ENCODE peak calls at places on chromosome 7, in four cellular contexts. F is GM23248, O is H1, T is K562. S is an unnamed sample.
A peak's percentile ranks its signal among the peaks of the same experiment; 100 is the strongest.

GRCh38 chr7:28165221-28165807 is 15.3 kb downstream of the JAZF1 start:
- DNase-seq in F (peak; percentile 32), T (no peak), O (no peak), S (no peak)

GRCh38 chr7:94491410-94491809 is 18.2 kb upstream of the CASD1 start:
- DNase-seq in F (no peak), O (no peak), T (no peak), S (no peak)

GRCh38 chr7:2633538-2634264 is 1.9 kb downstream of the TTYH3 start:
- DNase-seq in O (no peak), F (peak; percentile 97), T (peak; percentile 39), S (peak; percentile 94)

GRCh38 chr7:27188666-27189559 is 3.9 kb upstream of the HOXA11 start:
- DNase-seq in O (no peak), T (no peak), F (no peak), S (no peak)

GRCh38 chr7:111168182-111168581 is 77.3 kb downstream of the LRRN3 start:
- DNase-seq in T (no peak), O (no peak), F (peak; percentile 20), S (no peak)

GRCh38 chr7:1555813-1556540 is at the start of gene TMEM184A:
- DNase-seq in F (no peak), O (no peak), T (no peak), S (peak; percentile 83)

GRCh38 chr7:125561006-125561405 is 631.4 kb upstream of the POT1 start:
- DNase-seq in T (no peak), F (no peak), O (no peak), S (no peak)

GRCh38 chr7:157555921-157556320 is 219.1 kb downstream of the DNAJB6 start:
- DNase-seq in O (no peak), T (no peak), F (no peak), S (no peak)

GRCh38 chr7:36048141-36048901 is 104.7 kb upstream of the EEPD1 start:
- DNase-seq in T (no peak), O (no peak), F (peak; percentile 89), S (peak; percentile 95)

GRCh38 chr7:76343931-76344321 is 14.9 kb downstream of the YWHAG start:
- DNase-seq in T (no peak), O (no peak), F (no peak), S (no peak)

GRCh38 chr7:7190142-7190541 is 7.8 kb downstream of the C1GALT1 start:
- DNase-seq in T (peak; percentile 48), F (peak; percentile 64), O (no peak), S (no peak)

GRCh38 chr7:7761974-7762769 is 43.8 kb upstream of the RPA3 start:
- DNase-seq in F (peak; percentile 63), T (peak; percentile 18), O (no peak), S (no peak)

GRCh38 chr7:12257582-12257981 is 46.5 kb downstream of the TMEM106B start:
- DNase-seq in T (peak; percentile 6), F (peak; percentile 58), O (no peak), S (no peak)

GRCh38 chr7:33221374-33221773 is 92.0 kb downstream of the BBS9 start:
- DNase-seq in F (no peak), O (no peak), T (no peak), S (no peak)

GRCh38 chr7:151327659-151328058 is 14.0 kb upstream of the NUB1 start:
- DNase-seq in F (peak; percentile 51), T (no peak), O (no peak), S (no peak)

GRCh38 chr7:81623251-81623855 is 146.5 kb downstream of the HGF start:
- DNase-seq in T (no peak), F (peak; percentile 6), O (no peak), S (no peak)

GRCh38 chr7:17144313-17144712 is 154.1 kb upstream of the AHR start:
- DNase-seq in O (no peak), F (peak; percentile 88), T (peak; percentile 14), S (no peak)

DNA sequence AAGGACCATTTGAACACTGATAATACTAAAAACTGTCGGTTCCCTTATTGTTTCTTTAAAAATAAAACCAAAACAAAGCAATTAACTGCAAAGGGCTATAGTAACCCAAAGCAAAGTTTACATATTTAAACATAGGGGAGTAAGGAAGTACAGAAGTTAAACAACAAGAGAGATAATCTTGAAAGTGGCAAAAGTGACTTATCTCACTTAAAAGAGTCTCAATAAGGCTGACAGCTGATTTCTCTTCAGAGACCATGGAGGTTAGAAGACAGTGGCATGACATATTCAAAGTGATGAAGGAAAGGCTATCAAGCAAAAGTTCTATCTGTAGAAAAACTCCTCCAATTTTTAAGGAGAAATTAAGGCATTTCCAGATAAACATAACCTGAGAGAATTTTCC is 233.5 kb upstream of the HDAC9 start:
- DNase-seq in F (peak; percentile 16), O (no peak), T (peak; percentile 10), S (peak; percentile 14)
- H3K79me2 ChIP-seq in F (no peaks in the 10 kb centered on the region), O (no peaks in the 10 kb centered on the region), T (no peaks in the 10 kb centered on the region), S (no peaks in the 10 kb centered on the region)

DNA sequence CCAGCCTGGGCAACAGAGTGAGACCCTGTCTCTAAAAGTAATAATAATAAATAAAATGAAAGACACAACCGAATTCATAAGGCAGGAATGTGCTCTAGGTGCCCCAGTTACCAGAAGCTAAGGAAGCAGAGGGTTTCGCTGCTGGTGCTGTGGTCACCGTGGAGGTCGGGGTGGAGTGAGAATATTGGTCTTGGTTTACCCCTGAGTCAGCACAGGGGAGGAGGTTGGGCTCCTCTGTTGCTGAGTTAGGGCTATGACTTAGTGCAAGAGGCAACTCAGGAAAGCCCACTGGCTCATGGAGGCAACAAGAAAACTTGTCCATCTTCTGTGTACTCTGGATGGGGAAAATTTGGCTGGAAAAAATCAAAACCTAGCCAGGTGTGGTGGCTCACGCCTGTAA is 117.1 kb downstream of the MYL10 start:
- DNase-seq in T (no peak), O (no peak), F (no peak), S (no peak)
- H3K79me2 ChIP-seq in T (no peaks in the 10 kb centered on the region), O (no peaks in the 10 kb centered on the region), F (no peaks in the 10 kb centered on the region), S (no peaks in the 10 kb centered on the region)

GRCh38 chr7:114478384-114478783 is 63.8 kb downstream of the FOXP2 start:
- DNase-seq in O (no peak), T (no peak), F (peak; percentile 14), S (no peak)
- H3K79me2 ChIP-seq in O (no peaks in the 10 kb centered on the region), T (no peaks in the 10 kb centered on the region), F (no peaks in the 10 kb centered on the region), S (no peaks in the 10 kb centered on the region)

GRCh38 chr7:100429637-100430449 is at the start of gene MEPCE:
- DNase-seq in F (peak; percentile 100), T (peak; percentile 97), O (no peak), S (peak; percentile 98)
- H3K79me2 ChIP-seq in F (peaks cover 51% of the 10 kb centered on the region), T (peaks cover 54% of the 10 kb centered on the region), O (no peaks in the 10 kb centered on the region), S (peaks cover 13% of the 10 kb centered on the region)

GRCh38 chr7:134535919-134536299 is 8.5 kb downstream of the AKR1B10 start:
- DNase-seq in T (no peak), O (no peak), F (no peak), S (no peak)

GRCh38 chr7:134534633-134535032 is 7.3 kb downstream of the AKR1B10 start:
- DNase-seq in T (no peak), F (no peak), O (no peak), S (no peak)

GRCh38 chr7:134532155-134533089 is 5.1 kb downstream of the AKR1B10 start:
- DNase-seq in F (no peak), O (no peak), T (no peak), S (no peak)

GRCh38 chr7:134533288-134533771 is 6.0 kb downstream of the AKR1B10 start:
- DNase-seq in O (no peak), F (peak; percentile 4), T (no peak), S (no peak)

DNA sequence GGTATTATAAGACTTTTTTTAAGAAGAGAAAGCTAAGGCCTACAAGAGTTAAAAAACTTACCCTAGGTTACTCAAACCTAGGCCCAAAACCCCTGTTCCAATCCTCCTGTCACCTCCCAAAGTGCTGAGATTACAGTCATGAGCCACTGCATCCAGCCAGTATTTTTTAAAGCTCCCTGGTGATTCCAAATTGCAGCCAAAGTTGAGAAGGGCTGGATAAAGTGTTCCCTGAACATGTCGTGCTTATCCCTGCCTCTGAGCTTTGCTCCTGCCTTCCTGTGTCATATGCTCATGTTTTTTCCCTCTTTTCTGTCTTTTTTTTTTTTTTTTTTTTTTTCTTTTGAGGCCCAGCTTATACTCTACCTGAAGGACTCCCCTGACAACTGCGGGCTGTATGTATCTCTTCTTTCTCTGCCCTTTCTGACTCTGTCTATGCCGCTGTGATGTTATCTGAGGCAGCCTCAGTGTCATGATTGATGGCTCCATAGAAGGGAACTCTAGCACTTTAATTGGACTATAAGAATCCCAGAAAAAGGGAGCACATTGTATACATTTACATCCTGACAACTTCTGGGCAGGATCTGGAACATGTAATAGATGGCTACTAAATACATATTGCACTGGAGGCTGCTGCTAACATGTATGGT is 8.0 kb downstream of the AKR1B10 start:
- DNase-seq in F (no peak), T (no peak), O (no peak), S (no peak)
- H3K79me2 ChIP-seq in F (no peaks in the 10 kb centered on the region), T (no peaks in the 10 kb centered on the region), O (no peaks in the 10 kb centered on the region), S (no peaks in the 10 kb centered on the region)

DNA sequence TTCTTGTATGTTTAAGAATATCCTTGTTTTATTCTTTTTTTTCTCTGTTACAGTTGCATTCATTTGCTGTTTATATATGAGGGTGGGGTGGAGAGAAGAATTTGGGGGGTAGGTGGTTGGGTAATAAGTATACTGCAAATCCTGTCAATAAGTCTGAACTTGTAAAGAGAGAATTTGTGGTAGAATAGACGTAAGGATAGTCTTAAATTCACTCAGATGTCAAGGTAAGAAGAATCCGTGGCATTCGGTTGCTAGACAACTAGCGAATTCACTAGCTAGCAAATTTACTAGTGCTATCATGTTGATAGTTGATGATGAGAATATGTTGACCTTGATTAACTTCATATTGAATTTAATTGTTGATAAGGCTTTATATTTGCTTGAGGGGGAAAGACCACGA is 40.7 kb downstream of the RSBN1L start:
- DNase-seq in T (no peak), F (no peak), O (no peak), S (no peak)
- H3K79me2 ChIP-seq in T (peaks cover 48% of the 10 kb centered on the region), F (peaks cover 64% of the 10 kb centered on the region), O (no peaks in the 10 kb centered on the region), S (no peaks in the 10 kb centered on the region)

GRCh38 chr7:24964177-24964576 is 15.8 kb downstream of the OSBPL3 start:
- DNase-seq in F (no peak), T (no peak), O (no peak), S (no peak)
- H3K79me2 ChIP-seq in F (peaks cover 99% of the 10 kb centered on the region), T (peaks cover 94% of the 10 kb centered on the region), O (no peaks in the 10 kb centered on the region), S (peaks cover 3% of the 10 kb centered on the region)

GRCh38 chr7:90717286-90718060 is 121.4 kb downstream of the CDK14 start:
- DNase-seq in T (no peak), O (no peak), F (peak; percentile 55), S (no peak)
- H3K79me2 ChIP-seq in T (no peaks in the 10 kb centered on the region), O (no peaks in the 10 kb centered on the region), F (peaks cover 95% of the 10 kb centered on the region), S (no peaks in the 10 kb centered on the region)